ENCODE peak calls at places on chromosomes 7 and 10, in five cellular contexts. N is sigmoid colon, J is IMR-90, F is A549, R is body of pancreas. Y is an unnamed sample.

GRCh38 chr7:16951483-16952080 is 69.8 kb upstream of the AGR3 start:
- DNase-seq in F (no peak), R (no peak), J (no peak), N (no peak), Y (no peak)

GRCh38 chr7:90403174-90404113 is at the start of gene CLDN12:
- DNase-seq in N (peak; percentile 95), R (peak; percentile 91), F (peak; percentile 93), J (peak; percentile 99), Y (peak; percentile 70)

GRCh38 chr7:127733976-127734375 is 82.0 kb downstream of the SND1 start:
- DNase-seq in F (no peak), N (no peak), J (peak; percentile 17), R (no peak), Y (no peak)

GRCh38 chr7:50837965-50838364 is 55.3 kb upstream of the GRB10 start:
- DNase-seq in R (no peak), F (peak; percentile 43), N (no peak), J (peak; percentile 89), Y (peak; percentile 61)

GRCh38 chr7:107911981-107912380 is 21.0 kb downstream of the DLD start:
- DNase-seq in N (no peak), J (no peak), F (no peak), R (no peak), Y (no peak)

GRCh38 chr7:74092964-74093339 is 9.3 kb downstream of the LIMK1 start:
- DNase-seq in F (no peak), N (peak; percentile 76), J (peak; percentile 19), R (peak; percentile 36), Y (no peak)

GRCh38 chr7:101860316-101861222 is 43.1 kb downstream of the CUX1 start:
- DNase-seq in J (no peak), R (no peak), F (no peak), N (peak; percentile 49), Y (no peak)

GRCh38 chr10:131657985-131658330 is 242.8 kb upstream of the PPP2R2D start:
- DNase-seq in R (no peak), J (no peak), F (no peak), N (peak; percentile 36), Y (no peak)

GRCh38 chr10:26430641-26431163 is 7.4 kb upstream of the APBB1IP start:
- DNase-seq in N (no peak), R (no peak), J (no peak), F (no peak), Y (no peak)

GRCh38 chr10:30553018-30553624 is 76.4 kb downstream of the LYZL2 start:
- DNase-seq in F (no peak), N (no peak), J (no peak), R (no peak), Y (no peak)

GRCh38 chr10:112526130-112526529 is 79.1 kb downstream of the VTI1A start:
- DNase-seq in F (no peak), R (no peak), N (no peak), J (peak; percentile 28), Y (no peak)

GRCh38 chr7:74722045-74722603 is 51.7 kb upstream of the NCF1 start:
- DNase-seq in N (no peak), F (no peak), J (no peak), R (peak; percentile 27), Y (no peak)

GRCh38 chr7:13542451-13542850 is 447.0 kb downstream of the ETV1 start:
- DNase-seq in N (no peak), R (no peak), J (no peak), F (no peak), Y (no peak)

GRCh38 chr10:14838582-14839304 is 637 bp downstream of the HSPA14 start:
- DNase-seq in F (peak; percentile 41), J (no peak), N (peak; percentile 72), R (peak; percentile 40), Y (peak; percentile 9)

GRCh38 chr10:75959209-75959608 is 527.8 kb downstream of the LRMDA start:
- DNase-seq in J (peak; percentile 76), R (no peak), F (peak; percentile 41), N (no peak), Y (peak; percentile 45)

GRCh38 chr10:98293550-98294269 is 25.7 kb upstream of the LOXL4 start:
- DNase-seq in R (no peak), F (no peak), N (peak; percentile 68), J (no peak), Y (no peak)

GRCh38 chr10:36026081-36026480 is 384.0 kb upstream of the FZD8 start:
- DNase-seq in N (no peak), R (no peak), J (peak; percentile 22), F (no peak), Y (no peak)

GRCh38 chr10:42646692-42647640 is 8.6 kb upstream of the ZNF33B start:
- DNase-seq in N (no peak), R (peak; percentile 71), J (no peak), F (no peak), Y (no peak)

GRCh38 chr10:80498833-80499671 is 38.6 kb upstream of the SH2D4B start:
- DNase-seq in F (peak; percentile 91), J (peak; percentile 97), N (peak; percentile 99), R (peak; percentile 94), Y (peak; percentile 93)

GRCh38 chr10:43846187-43846680 is 197.6 kb upstream of the ZNF32 start:
- DNase-seq in F (no peak), J (peak; percentile 57), R (no peak), N (no peak), Y (no peak)

GRCh38 chr7:55144333-55144954 is 125.6 kb downstream of the EGFR start:
- DNase-seq in N (no peak), J (no peak), R (no peak), F (peak; percentile 31), Y (peak; percentile 61)

GRCh38 chr7:93592588-93593266 is 18.2 kb upstream of the CALCR start:
- DNase-seq in J (no peak), R (no peak), N (no peak), F (no peak), Y (no peak)

GRCh38 chr10:133373104-133373624 is at the start of gene ECHS1:
- DNase-seq in N (peak; percentile 97), F (peak; percentile 96), R (peak; percentile 98), J (peak; percentile 81), Y (peak; percentile 97)

GRCh38 chr10:62426086-62426485 is 51.9 kb downstream of the ZNF365 start:
- DNase-seq in F (peak; percentile 28), N (no peak), J (peak; percentile 60), R (no peak), Y (peak; percentile 34)

GRCh38 chr7:16498122-16498521 is 28.5 kb upstream of the LRRC72 start:
- DNase-seq in R (no peak), F (no peak), N (no peak), J (no peak), Y (no peak)

GRCh38 chr10:91220194-91220953 is at the start of gene PCGF5:
- DNase-seq in R (peak; percentile 94), J (peak; percentile 85), N (peak; percentile 94), F (peak; percentile 80), Y (peak; percentile 95)
- TF ChIP-seq POLR2A in R (peak; percentile 85), J (peak; percentile 72), N (peak; percentile 31), F (peak; percentile 53), Y (peak; percentile 65)

GRCh38 chr7:29146082-29146706 is at the start of gene CPVL:
- DNase-seq in J (no peak), R (peak; percentile 56), F (no peak), N (peak; percentile 87), Y (no peak)
- TF ChIP-seq POLR2A in J (no peak), R (no peak), F (no peak), N (peak; percentile 24), Y (no peak)

GRCh38 chr10:69201045-69201444 is 19.1 kb upstream of the HKDC1 start:
- DNase-seq in R (no peak), N (no peak), F (no peak), J (peak; percentile 47), Y (no peak)
- TF ChIP-seq POLR2A in R (no peak), N (no peak), F (no peak), J (no peak), Y (no peak)

GRCh38 chr10:13298748-13299436 is 972 bp downstream of the PHYH start:
- DNase-seq in F (no peak), N (no peak), R (no peak), J (no peak), Y (no peak)

GRCh38 chr10:13294784-13295183 is 5.1 kb downstream of the PHYH start:
- DNase-seq in R (no peak), F (no peak), J (no peak), N (no peak), Y (no peak)

GRCh38 chr10:13302821-13303555 is 3.1 kb upstream of the PHYH start:
- DNase-seq in N (no peak), F (no peak), J (no peak), R (no peak), Y (no peak)

GRCh38 chr10:13296476-13296875 is 3.4 kb downstream of the PHYH start:
- DNase-seq in N (no peak), F (no peak), R (no peak), J (no peak), Y (no peak)

GRCh38 chr10:13299437-13300287 is at the start of gene PHYH:
- DNase-seq in R (peak; percentile 94), F (peak; percentile 83), J (peak; percentile 74), N (peak; percentile 97), Y (peak; percentile 87)
- TF ChIP-seq POLR2A in R (peak; percentile 86), F (peak; percentile 97), J (peak; percentile 51), N (peak; percentile 50), Y (peak; percentile 84)

Y was measured in H54.